ENCODE peak calls at places on chromosomes 6 and 20, in four cellular contexts. U, L, K and Z are unnamed samples.

GRCh38 chr6:131890091-131890490 is 61.1 kb downstream of the CCN2 start:
- DNase-seq in U (no peak), K (no peak), L (no peak), Z (no peak)

GRCh38 chr6:6314601-6315000 is 5.9 kb downstream of the F13A1 start:
- DNase-seq in K (no peak), L (no peak), U (no peak), Z (no peak)

GRCh38 chr6:107491791-107492674 is 2.1 kb downstream of the SOBP start:
- DNase-seq in U (no peak), L (no peak), K (no peak), Z (peak)

GRCh38 chr6:72080260-72080941 is 194.1 kb downstream of the RIMS1 start:
- DNase-seq in K (no peak), L (no peak), U (peak), Z (no peak)

GRCh38 chr6:166922937-166923336 is 33.4 kb downstream of the RNASET2 start:
- DNase-seq in U (no peak), L (no peak), K (no peak), Z (no peak)

GRCh38 chr20:47368301-47368700 is 11.8 kb upstream of the ZMYND8 start:
- DNase-seq in U (no peak), K (no peak), L (no peak), Z (no peak)

GRCh38 chr6:105759015-105759414 is 327.1 kb upstream of the PRDM1 start:
- DNase-seq in L (no peak), K (no peak), U (peak), Z (no peak)

GRCh38 chr20:7330850-7331249 is 563.4 kb downstream of the BMP2 start:
- DNase-seq in L (no peak), K (no peak), U (no peak), Z (no peak)

GRCh38 chr20:51428451-51429143 is 113.9 kb downstream of the NFATC2 start:
- DNase-seq in K (no peak), U (no peak), L (no peak), Z (no peak)

GRCh38 chr6:55276745-55277627 is 50.3 kb upstream of the GFRAL start:
- DNase-seq in K (peak), U (peak), L (no peak), Z (no peak)

GRCh38 chr6:116444092-116444491 is 17.1 kb upstream of the CALHM6 start:
- DNase-seq in L (no peak), U (peak), K (peak), Z (no peak)

GRCh38 chr6:168165373-168165772 is 86.4 kb upstream of the FRMD1 start:
- DNase-seq in U (no peak), L (no peak), K (no peak), Z (no peak)

GRCh38 chr6:118985123-118985830 is 50.3 kb upstream of the MCM9 start:
- DNase-seq in L (no peak), U (no peak), K (no peak), Z (no peak)

GRCh38 chr6:106446287-106446885 is 85.9 kb downstream of the CRYBG1 start:
- DNase-seq in K (peak), U (peak), L (no peak), Z (no peak)

DNA sequence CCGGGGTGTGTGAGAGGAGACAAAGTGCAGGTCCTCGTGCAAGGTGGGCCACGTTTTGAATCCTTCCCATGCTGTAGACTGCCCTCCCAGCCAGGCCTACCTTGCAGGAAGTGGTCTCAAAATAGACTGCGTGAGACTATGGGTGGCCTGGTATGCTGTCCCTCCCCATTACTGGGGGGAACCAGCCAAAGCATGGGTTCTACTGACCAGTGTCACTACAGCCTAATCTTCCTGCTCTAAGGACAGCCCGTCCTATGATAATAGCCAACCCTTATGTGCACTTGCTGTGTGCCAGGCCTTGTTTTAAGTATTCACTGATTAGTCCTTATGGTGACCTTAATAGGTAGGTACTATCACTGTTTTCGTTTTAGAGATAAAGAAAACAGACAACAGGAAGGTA is 38.0 kb downstream of the FOXP4 start:
- DNase-seq in K (no peak), L (no peak), U (no peak), Z (no peak)
- TF ChIP-seq CTCF in K (no peak), L (no peak), U (no peak), Z (no peak)

GRCh38 chr20:10316582-10316981 is 98.0 kb downstream of the SNAP25 start:
- DNase-seq in K (peak), U (peak), L (no peak), Z (no peak)
- TF ChIP-seq CTCF in K (peak), U (peak), L (no peak), Z (no peak)

GRCh38 chr6:122788208-122788607 is 850 bp upstream of the SMPDL3A start:
- DNase-seq in K (no peak), U (no peak), L (no peak), Z (no peak)

GRCh38 chr6:122789078-122789861 is at the start of gene SMPDL3A:
- DNase-seq in U (peak), K (peak), L (peak), Z (peak)

GRCh38 chr6:122790740-122791679 is 2.0 kb downstream of the SMPDL3A start:
- DNase-seq in K (peak), L (no peak), U (no peak), Z (no peak)

GRCh38 chr6:122788663-122789062 is 395 bp upstream of the SMPDL3A start:
- DNase-seq in U (peak), K (no peak), L (no peak), Z (no peak)

GRCh38 chr6:122789862-122790739 is 1.0 kb downstream of the SMPDL3A start:
- DNase-seq in K (peak), L (no peak), U (peak), Z (peak)
- TF ChIP-seq CTCF in K (no peak), L (no peak), U (peak), Z (no peak)

GRCh38 chr6:43077981-43078411 is 1.9 kb downstream of the PTK7 start:
- DNase-seq in U (no peak), K (peak), L (no peak), Z (no peak)
- TF ChIP-seq CTCF in U (no peak), K (no peak), L (no peak), Z (no peak)

GRCh38 chr6:137661601-137662000 is 167.4 kb upstream of the OLIG3 start:
- DNase-seq in K (peak), U (peak), L (no peak), Z (no peak)
- TF ChIP-seq CTCF in K (peak), U (peak), L (peak), Z (no peak)

GRCh38 chr6:127186889-127187288 is 68.4 kb downstream of the RSPO3 start:
- DNase-seq in K (peak), L (peak), U (peak), Z (no peak)

GRCh38 chr6:127180421-127180820 is 62.0 kb downstream of the RSPO3 start:
- DNase-seq in L (no peak), K (no peak), U (no peak), Z (no peak)

GRCh38 chr6:127178746-127179145 is 60.3 kb downstream of the RSPO3 start:
- DNase-seq in L (no peak), U (no peak), K (no peak), Z (no peak)

GRCh38 chr6:127185410-127185809 is 66.9 kb downstream of the RSPO3 start:
- DNase-seq in U (no peak), L (no peak), K (no peak), Z (no peak)

DNA sequence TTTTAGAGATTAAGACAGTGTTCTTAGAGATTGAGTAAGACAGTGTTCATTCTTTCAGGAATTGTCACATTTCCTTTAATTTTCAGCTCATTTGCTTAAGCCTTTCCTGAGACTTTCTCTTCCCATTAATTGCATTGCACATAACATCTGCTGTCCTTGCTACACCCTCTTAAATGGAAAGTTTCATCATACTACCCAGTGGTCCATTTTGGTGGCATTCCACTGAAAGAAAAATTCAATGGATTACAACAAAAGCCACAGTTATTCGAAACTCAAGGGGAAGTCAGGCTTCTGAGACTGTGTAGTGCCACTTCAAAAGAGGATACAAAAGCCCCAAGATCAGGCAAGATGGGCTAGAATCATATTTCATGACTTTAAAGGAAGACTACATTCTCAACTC is 64.0 kb downstream of the RSPO3 start:
- DNase-seq in L (no peak), U (no peak), K (peak), Z (no peak)
- TF ChIP-seq CTCF in L (no peak), U (no peak), K (no peak), Z (no peak)

GRCh38 chr6:13711384-13711725 is 280 bp downstream of the RANBP9 start:
- DNase-seq in K (no peak), L (peak), U (no peak), Z (no peak)
- TF ChIP-seq CTCF in K (no peak), L (peak), U (peak), Z (peak)

GRCh38 chr20:39283464-39283863 is 321.3 kb downstream of the DHX35 start:
- DNase-seq in U (no peak), K (no peak), L (no peak), Z (no peak)
- TF ChIP-seq CTCF in U (no peak), K (no peak), L (no peak), Z (no peak)

GRCh38 chr6:125869427-125869826 is 78.7 kb downstream of the NCOA7 start:
- DNase-seq in K (no peak), U (no peak), L (no peak), Z (no peak)
- TF ChIP-seq CTCF in K (no peak), U (no peak), L (no peak), Z (no peak)